ENCODE peak calls at places on chromosomes 7 and 10, in five cellular contexts. V is WTC11, R is K562, J is endothelial cell of umbilical vein, M is H1. U is an unnamed sample.

GRCh38 chr10:114408968-114409444 is 4.7 kb upstream of the AFAP1L2 start:
- DNase-seq in V (no peak), R (no peak), J (no peak), M (no peak), U (no peak)

GRCh38 chr7:42156541-42156865 is 80.5 kb downstream of the GLI3 start:
- DNase-seq in V (no peak), R (no peak), J (no peak), M (no peak), U (no peak)

GRCh38 chr7:49255061-49255460 is 330.7 kb downstream of the CDC14C start:
- DNase-seq in V (no peak), R (no peak), J (no peak), M (no peak), U (no peak)

GRCh38 chr10:95350830-95351228 is 60.0 kb upstream of the PDLIM1 start:
- DNase-seq in V (no peak), R (no peak), J (no peak), M (no peak), U (no peak)

GRCh38 chr10:7102084-7102483 is 308.8 kb downstream of the SFMBT2 start:
- DNase-seq in V (no peak), R (no peak), J (no peak), M (no peak), U (no peak)

GRCh38 chr7:139321071-139321745 is 19.9 kb upstream of the FMC1 start:
- DNase-seq in V (peak), R (peak), J (peak), M (peak), U (no peak)

GRCh38 chr10:79239275-79239779 is 107.9 kb upstream of the PPIF start:
- DNase-seq in V (no peak), R (peak), J (no peak), M (no peak), U (peak)

GRCh38 chr10:21260060-21260792 is 265.3 kb downstream of the SKIDA1 start:
- DNase-seq in V (no peak), R (no peak), J (no peak), M (no peak), U (no peak)

GRCh38 chr10:94180576-94180975 is 182.2 kb downstream of the NOC3L start:
- DNase-seq in V (no peak), R (no peak), J (no peak), M (no peak), U (no peak)

GRCh38 chr10:48506147-48506917 is 98.5 kb downstream of the ARHGAP22 start:
- DNase-seq in V (no peak), R (peak), J (peak), M (no peak), U (peak)

GRCh38 chr7:8277394-8277982 is 15.5 kb upstream of the ICA1 start:
- DNase-seq in V (no peak), R (no peak), J (peak), M (no peak), U (peak)

GRCh38 chr10:50577681-50578350 is 45.9 kb downstream of the SGMS1 start:
- DNase-seq in V (no peak), R (peak), J (peak), M (no peak), U (no peak)

GRCh38 chr10:22824984-22825383 is 102.9 kb upstream of the ARMC3 start:
- DNase-seq in V (no peak), R (no peak), J (peak), M (no peak), U (peak)

GRCh38 chr7:24245362-24245761 is 38.6 kb upstream of the NPY start:
- DNase-seq in V (no peak), R (no peak), J (no peak), M (no peak), U (no peak)

GRCh38 chr10:29163746-29164145 is 125.1 kb upstream of the LYZL1 start:
- DNase-seq in V (no peak), R (no peak), J (peak), M (no peak), U (peak)

GRCh38 chr7:44060948-44061644 is 4.3 kb downstream of the PGAM2 start:
- DNase-seq in V (no peak), R (no peak), J (no peak), M (no peak), U (no peak)

GRCh38 chr10:123132576-123133477 is 2.9 kb upstream of the HMX3 start:
- DNase-seq in V (peak), R (peak), J (peak), M (no peak), U (peak)

GRCh38 chr10:28768227-28768626 is 90.9 kb downstream of the BAMBI start:
- DNase-seq in V (no peak), R (no peak), J (no peak), M (no peak), U (no peak)

GRCh38 chr7:2738110-2738509 is 50.1 kb downstream of the AMZ1 start:
- DNase-seq in V (peak), R (no peak), J (no peak), M (no peak), U (no peak)

GRCh38 chr7:133023370-133024075 is 58.4 kb downstream of the CHCHD3 start:
- DNase-seq in V (no peak), R (no peak), J (peak), M (no peak), U (no peak)

GRCh38 chr7:89517815-89518214 is 636.5 kb upstream of the STEAP1 start:
- DNase-seq in V (no peak), R (no peak), J (no peak), M (no peak), U (no peak)

GRCh38 chr7:129773328-129773731 is 161.8 kb downstream of the NRF1 start:
- DNase-seq in V (no peak), R (no peak), J (no peak), M (no peak), U (no peak)

GRCh38 chr10:130109796-130110235 is 814 bp downstream of the C10orf143 start:
- DNase-seq in V (peak), R (peak), J (peak), M (peak), U (peak)

GRCh38 chr7:8176370-8177081 is 85.4 kb downstream of the ICA1 start:
- DNase-seq in V (no peak), R (no peak), J (no peak), M (no peak), U (no peak)

GRCh38 chr7:87475359-87476178 is at the start of gene ABCB4:
- DNase-seq in V (peak), R (peak), J (no peak), M (no peak), U (no peak)

GRCh38 chr10:47365561-47365960 is 17.4 kb downstream of the RBP3 start:
- DNase-seq in V (no peak), R (no peak), J (no peak), M (no peak), U (no peak)

GRCh38 chr10:12511651-12512050 is 162.3 kb downstream of the CAMK1D start:
- DNase-seq in V (no peak), R (no peak), J (no peak), M (no peak), U (no peak)

GRCh38 chr10:101588879-101589278 is 758 bp downstream of the DPCD start:
- DNase-seq in V (no peak), R (peak), J (peak), M (no peak), U (peak)

GRCh38 chr10:95785942-95786669 is 30.1 kb downstream of the ENTPD1 start:
- DNase-seq in V (no peak), R (no peak), J (no peak), M (no peak), U (no peak)

GRCh38 chr7:42274052-42274451 is 37.0 kb upstream of the GLI3 start:
- DNase-seq in V (no peak), R (no peak), J (no peak), M (no peak), U (no peak)

DNA sequence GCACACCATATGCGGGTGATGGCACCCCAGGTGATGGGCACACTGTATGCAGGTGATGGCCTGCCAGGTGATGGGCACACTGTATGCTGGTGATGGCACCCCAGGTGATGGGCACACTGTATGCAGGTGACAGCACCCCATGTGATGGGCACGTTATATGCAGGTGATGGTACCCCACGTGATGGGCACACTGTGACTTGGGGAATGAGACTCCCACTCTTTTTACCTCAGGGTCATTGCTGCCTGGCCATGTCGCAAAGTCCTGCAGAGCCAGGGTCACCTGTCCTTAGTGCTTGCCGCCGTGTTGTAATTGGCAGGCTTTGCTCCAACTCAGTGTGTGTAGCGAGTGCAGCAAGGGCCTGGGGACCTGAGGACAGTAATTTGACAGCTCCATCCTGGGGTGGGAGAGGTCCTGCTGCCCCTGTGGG is 7.6 kb upstream of the CCDC201 start:
- DNase-seq in V (no peak), R (no peak), J (no peak), M (no peak), U (no peak)
- TF ChIP-seq JUN in V (no peak), R (no peak), J (no peak), M (no peak), U (no peak)

GRCh38 chr10:60820093-60820769 is 42.0 kb downstream of the CDK1 start:
- DNase-seq in V (no peak), R (no peak), J (peak), M (no peak), U (no peak)
- TF ChIP-seq JUN in V (no peak), R (no peak), J (no peak), M (no peak), U (no peak)

GRCh38 chr10:83607959-83608745 is 531.2 kb upstream of the GHITM start:
- DNase-seq in V (no peak), R (no peak), J (peak), M (no peak), U (no peak)
- TF ChIP-seq JUN in V (no peak), R (no peak), J (no peak), M (no peak), U (no peak)

DNA sequence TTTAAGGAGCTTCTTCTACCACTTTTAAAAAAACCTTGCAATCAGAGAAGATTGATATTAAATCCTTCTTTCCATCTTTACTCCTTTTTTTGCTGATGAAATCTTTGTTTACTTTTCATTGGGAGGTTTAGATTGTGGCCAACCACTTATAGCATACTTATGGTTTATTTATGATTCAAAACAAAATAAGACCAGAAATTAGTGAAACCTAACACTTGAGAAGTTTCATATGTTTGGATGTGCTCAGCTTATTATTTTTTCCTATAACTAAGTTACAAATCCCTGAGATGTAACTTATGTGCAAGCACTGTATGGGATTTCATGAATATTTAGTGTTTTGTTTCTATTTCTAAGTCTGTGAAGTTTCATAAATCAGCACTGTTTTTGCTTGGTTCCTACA is 13.6 kb upstream of the PRPS1L1 start:
- DNase-seq in V (no peak), R (no peak), J (no peak), M (no peak), U (no peak)
- TF ChIP-seq JUN in V (no peak), R (no peak), J (no peak), M (no peak), U (no peak)

DNA sequence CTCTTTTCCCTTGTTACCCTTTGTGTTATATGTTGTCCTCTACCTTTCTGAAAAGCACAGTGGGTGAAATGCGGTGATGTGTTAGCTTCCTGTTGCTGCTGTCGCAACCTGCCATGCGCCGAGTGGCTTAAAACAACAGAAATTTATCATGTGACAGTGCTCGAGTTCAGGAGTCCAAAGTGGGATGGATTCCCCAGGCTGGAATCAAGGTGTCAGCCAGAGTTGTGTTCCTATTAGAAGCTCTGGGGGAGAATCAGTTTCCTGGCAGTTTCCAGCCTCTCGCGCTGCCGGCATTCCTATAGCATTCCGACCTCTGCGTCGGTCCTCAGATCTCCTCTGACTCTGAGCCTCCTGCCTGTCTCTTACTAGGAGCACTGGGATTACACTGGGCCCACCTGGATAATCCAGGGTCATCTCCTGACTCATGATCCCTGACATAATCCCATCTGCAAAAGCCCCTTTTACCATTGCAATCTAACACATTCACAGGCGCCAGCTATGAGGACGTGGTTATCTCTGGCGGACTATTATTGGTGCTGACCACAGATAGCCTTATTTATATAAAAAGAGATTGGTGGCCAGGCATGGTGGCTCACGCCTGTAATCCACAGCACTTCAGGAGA is 207.5 kb downstream of the CUX1 start:
- DNase-seq in V (no peak), R (no peak), J (no peak), M (no peak), U (peak)
- TF ChIP-seq JUN in V (no peak), R (no peak), J (no peak), M (no peak), U (no peak)

GRCh38 chr7:107995184-107996071 is 7.5 kb downstream of the LAMB1 start:
- DNase-seq in V (peak), R (peak), J (peak), M (no peak), U (peak)
- TF ChIP-seq JUN in V (no peak), R (no peak), J (peak), M (no peak), U (peak)

GRCh38 chr10:82318533-82318932 is 443.5 kb downstream of the NRG3 start:
- DNase-seq in V (no peak), R (no peak), J (no peak), M (no peak), U (no peak)
- TF ChIP-seq JUN in V (no peak), R (no peak), J (no peak), M (no peak), U (no peak)

GRCh38 chr7:131502810-131503545 is 53.5 kb downstream of the PODXL start:
- DNase-seq in V (no peak), R (peak), J (no peak), M (no peak), U (no peak)
- TF ChIP-seq JUN in V (no peak), R (no peak), J (no peak), M (no peak), U (peak)

U was measured in A549.